ENCODE peak calls at places on chromosomes 4 and X, in seven cellular contexts. L is thyroid gland, Z is heart left ventricle, R is testis, Y is transverse colon, U is HCT116, G is ovary. M is an unnamed sample. For H3K27me3, the result is how much of the 10 kb centered on the place peaks cover.

GRCh38 chr4:81211956-81212355 is 3.1 kb downstream of the PRKG2 start:
- DNase-seq in L (no peak), Z (no peak), R (no peak), Y (no peak), U (no peak), G (no peak), M (no peak)

GRCh38 chr4:158566860-158567259 is 45.2 kb downstream of the RXFP1 start:
- DNase-seq in L (no peak), Z (no peak), R (no peak), Y (no peak), U (no peak), G (no peak), M (no peak)

GRCh38 chrX:16610121-16610565 is 39.8 kb upstream of the S100G start:
- DNase-seq in L (no peak), Z (no peak), R (no peak), Y (no peak), U (no peak), G (no peak), M (no peak)

GRCh38 chrX:1558761-1559468 is 21.9 kb upstream of the P2RY8 start:
- DNase-seq in L (no peak), Z (no peak), R (no peak), Y (no peak), U (no peak), G (no peak), M (no peak)

GRCh38 chr4:33628296-33628695 is 2616.0 kb downstream of the ARAP2 start:
- DNase-seq in L (peak), Z (no peak), R (no peak), Y (no peak), U (no peak), G (no peak), M (no peak)

GRCh38 chrX:26778320-26778888 is 562.4 kb downstream of the MAGEB5 start:
- DNase-seq in L (no peak), Z (no peak), R (no peak), Y (no peak), U (peak), G (no peak), M (no peak)

GRCh38 chr4:6926681-6927478 is 17.3 kb downstream of the TBC1D14 start:
- DNase-seq in L (no peak), Z (no peak), R (peak), Y (peak), U (no peak), G (no peak), M (no peak)

GRCh38 chrX:125132274-125132673 is 187.4 kb upstream of the TEX13C start:
- DNase-seq in L (no peak), Z (no peak), R (no peak), Y (no peak), U (no peak), G (no peak), M (no peak)

GRCh38 chr4:15250021-15250441 is 177.8 kb upstream of the C1QTNF7 start:
- DNase-seq in L (no peak), Z (peak), R (peak), Y (no peak), U (no peak), G (no peak), M (no peak)

DNA sequence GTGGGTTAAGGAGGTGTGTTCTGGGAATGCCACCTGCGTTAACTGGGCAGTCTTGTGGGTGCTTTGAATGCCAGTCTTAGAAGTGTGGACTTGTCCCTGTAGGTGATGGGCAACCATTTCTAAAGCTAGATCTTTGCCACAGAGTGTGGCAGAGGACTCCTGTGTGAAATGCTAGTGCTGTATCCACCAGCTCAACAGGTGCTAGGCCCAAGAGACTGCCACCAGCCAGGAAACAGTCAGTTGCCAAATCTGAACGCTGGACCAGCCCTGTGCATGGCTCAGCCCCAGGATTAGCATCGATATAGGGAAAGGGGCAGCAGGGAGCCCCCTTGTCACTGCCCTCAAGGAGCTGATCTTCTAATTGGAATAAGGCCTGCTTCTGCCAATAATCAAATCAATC is 35.3 kb downstream of the STARD8 start:
- DNase-seq in L (no peak), Z (no peak), R (no peak), Y (no peak), U (no peak), G (no peak), M (no peak)
- TF ChIP-seq CTCF in L (no peak), Z (no peak), R (no peak), Y (no peak), U (no peak), G (no peak), M (no peak)

DNA sequence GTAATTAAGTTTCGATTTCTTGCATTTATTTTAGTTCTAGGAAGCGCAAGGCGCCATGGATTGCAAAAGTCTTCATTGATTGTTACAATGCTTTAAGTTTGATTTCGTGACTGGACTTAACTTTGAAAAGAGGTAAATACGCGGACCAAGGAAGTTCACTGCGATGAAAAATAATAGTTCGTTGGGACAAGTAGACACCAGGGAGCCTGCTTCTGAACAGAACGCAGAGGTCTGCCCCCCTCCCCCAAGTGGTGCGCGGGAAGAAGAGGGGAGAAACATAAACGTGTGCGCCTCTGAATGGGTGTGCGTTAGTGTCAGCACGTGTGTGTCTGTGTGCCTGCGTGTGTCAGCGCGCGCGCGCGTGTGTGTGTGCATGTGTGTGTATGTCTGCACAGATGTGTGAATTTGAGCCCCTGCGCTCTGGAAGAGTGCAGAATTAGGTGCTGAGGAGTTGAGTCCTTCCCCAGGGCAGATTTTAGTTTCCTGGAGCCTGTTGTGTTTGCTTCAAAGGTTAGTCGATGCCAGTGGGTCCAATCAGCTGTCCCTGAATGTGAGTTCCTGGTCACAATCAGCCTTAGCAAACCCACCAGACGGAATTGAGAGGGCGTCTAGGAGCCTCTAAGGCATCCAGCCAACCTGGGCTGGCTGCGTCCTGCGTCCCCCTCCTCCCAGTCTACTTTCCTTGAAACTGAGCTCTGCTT is 5.8 kb upstream of the POU4F2 start:
- DNase-seq in L (no peak), Z (no peak), R (no peak), Y (no peak), U (no peak), G (no peak), M (no peak)
- H3K27me3 ChIP-seq in L (under half), Z (under half), R (under half), Y (half or more), U (half or more), G (under half), M (under half)

GRCh38 chrX:154411981-154412340 is 622 bp downstream of the TAFAZZIN start:
- DNase-seq in L (peak), Z (peak), R (peak), Y (peak), U (no peak), G (peak), M (peak)

GRCh38 chrX:154412468-154412867 is 1.1 kb downstream of the TAFAZZIN start:
- DNase-seq in L (peak), Z (peak), R (no peak), Y (peak), U (no peak), G (no peak), M (no peak)

GRCh38 chrX:154409222-154409871 is at the start of gene DNASE1L1:
- DNase-seq in L (peak), Z (peak), R (peak), Y (peak), U (no peak), G (no peak), M (peak)

GRCh38 chrX:154411322-154411980 is at the start of gene TAFAZZIN:
- DNase-seq in L (peak), Z (peak), R (peak), Y (peak), U (no peak), G (peak), M (peak)

DNA sequence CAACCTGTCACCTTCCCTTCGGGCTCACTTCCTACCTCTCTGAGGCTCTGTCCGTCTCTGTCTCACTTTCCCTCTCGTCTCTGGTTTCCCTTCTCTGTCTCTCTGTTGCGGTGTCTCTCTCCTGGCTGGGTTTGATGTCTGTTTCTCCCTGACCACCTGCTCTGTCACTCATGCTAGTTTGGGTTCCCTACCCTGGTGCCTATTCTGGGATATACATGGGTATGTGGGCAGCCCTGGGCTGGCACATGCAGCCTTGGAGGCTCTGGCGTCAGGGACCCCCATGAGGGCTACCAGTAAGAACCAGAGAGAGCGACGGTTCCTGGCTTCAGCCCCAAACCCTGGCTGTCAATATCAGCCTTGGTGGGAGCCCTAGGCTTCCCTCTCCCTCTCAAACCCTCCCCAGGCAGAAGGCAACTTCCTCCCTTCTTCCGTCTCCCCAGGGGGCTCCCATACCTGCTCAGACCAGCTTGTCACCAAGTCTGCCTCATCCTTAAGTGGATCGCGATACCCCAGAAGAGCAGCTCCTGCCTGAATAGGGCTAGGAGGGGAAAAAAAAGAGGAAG is 314 bp downstream of the DNASE1L1 start:
- DNase-seq in L (no peak), Z (no peak), R (no peak), Y (no peak), U (no peak), G (no peak), M (no peak)
- TF ChIP-seq POLR2A in L (no peak), Z (no peak), R (no peak), Y (peak), U (no peak), G (no peak), M (no peak)

DNA sequence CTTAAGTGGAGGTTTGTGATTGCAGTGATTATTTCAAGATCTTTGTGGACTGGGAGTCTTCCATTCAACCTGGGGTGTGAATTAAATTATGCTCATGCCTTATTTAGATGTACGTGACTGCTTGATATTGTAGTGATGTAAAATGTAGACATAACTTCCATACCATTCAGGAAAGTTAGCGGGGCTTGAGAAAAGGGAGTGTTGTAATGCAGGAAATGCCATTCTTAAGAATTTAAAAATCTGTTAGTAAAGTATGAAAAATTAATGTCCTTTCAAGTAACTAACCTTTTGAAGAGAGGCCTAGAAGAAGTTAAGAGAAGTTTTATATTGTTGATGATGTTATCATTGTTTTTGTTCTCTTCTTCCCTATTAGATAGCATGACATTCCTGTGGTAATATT is 318.2 kb downstream of the CCSER1 start:
- DNase-seq in L (no peak), Z (no peak), R (no peak), Y (no peak), U (no peak), G (no peak), M (no peak)
- TF ChIP-seq CTCF in L (no peak), Z (no peak), R (no peak), Y (no peak), U (no peak), G (no peak), M (no peak)

GRCh38 chrX:22686138-22686541 is 313.6 kb upstream of the DDX53 start:
- DNase-seq in L (peak), Z (no peak), R (peak), Y (no peak), U (no peak), G (no peak), M (no peak)
- H3K27me3 ChIP-seq in L (under half), Z (under half), R (under half), Y (under half), U (under half), G (under half), M (under half)